ENCODE peak calls at places on chromosome X, in five cellular contexts. Z is NCI-H2081; T is stimulated activated CD8-positive, alpha-beta memory T cell treated with anti-CD3 and anti-CD28 coated beads, Interleukin-2, amount 100 ng/mL, for 1 hour; N is AG08396; C is HEK293T. I is an unnamed sample.

GRCh38 chrX:102958794-102959193 is 21.7 kb downstream of the RAB40AL start:
- DNase-seq in N (no peak), T (no peak), C (no peak), Z (no peak), I (no peak)

GRCh38 chrX:22134681-22135080 is 102.6 kb downstream of the PHEX start:
- DNase-seq in T (no peak), C (no peak), Z (no peak), N (peak), I (peak)

GRCh38 chrX:1535241-1536041 is 1.5 kb downstream of the P2RY8 start:
- DNase-seq in Z (no peak), C (no peak), T (no peak), N (no peak), I (no peak)

GRCh38 chrX:28888421-28888820 is 301.2 kb downstream of the IL1RAPL1 start:
- DNase-seq in N (no peak), T (no peak), Z (no peak), C (no peak), I (no peak)

GRCh38 chrX:40368611-40369061 is 212.1 kb upstream of the ATP6AP2 start:
- DNase-seq in Z (no peak), T (no peak), C (peak), N (no peak), I (no peak)

GRCh38 chrX:40844476-40844875 is 109.1 kb upstream of the MED14 start:
- DNase-seq in N (no peak), C (no peak), T (no peak), Z (no peak), I (no peak)

GRCh38 chrX:79231662-79232061 is 87.2 kb downstream of the GPR174 start:
- DNase-seq in Z (no peak), T (no peak), N (no peak), C (no peak), I (no peak)

GRCh38 chrX:12867746-12868145 is 874 bp downstream of the TLR7 start:
- DNase-seq in C (no peak), T (no peak), Z (no peak), N (no peak), I (no peak)

GRCh38 chrX:69232945-69233344 is 67.7 kb upstream of the PJA1 start:
- DNase-seq in C (no peak), T (no peak), N (no peak), Z (no peak), I (no peak)